ENCODE peak calls at places on chromosomes 3 and 15, in nine cellular contexts. T, L, D, R, V, C, K, Y and O are unnamed samples.

GRCh38 chr3:128432301-128432897 is 34.3 kb downstream of the DNAJB8 start:
- DNase-seq in T (no peak), L (peak), D (no peak), R (no peak), V (no peak), C (no peak), K (no peak), Y (no peak), O (peak)

GRCh38 chr3:188742755-188743549 is 428.8 kb upstream of the TPRG1 start:
- DNase-seq in T (no peak), L (no peak), D (no peak), R (no peak), V (no peak), C (no peak), K (no peak), Y (no peak), O (no peak)

GRCh38 chr3:14482271-14482721 is 57.8 kb downstream of the GRIP2 start:
- DNase-seq in T (no peak), L (no peak), D (no peak), R (peak), V (no peak), C (peak), K (no peak), Y (no peak), O (no peak)

GRCh38 chr3:34727700-34728099 is 911.6 kb upstream of the ARPP21 start:
- DNase-seq in T (no peak), L (no peak), D (no peak), R (no peak), V (no peak), C (no peak), K (no peak), Y (no peak), O (no peak)

GRCh38 chr15:68449389-68449788 is 17.4 kb upstream of the ITGA11 start:
- DNase-seq in T (no peak), L (no peak), D (no peak), R (no peak), V (no peak), C (no peak), K (no peak), Y (no peak), O (no peak)

GRCh38 chr15:57503051-57503702 is 88.5 kb upstream of the MYZAP start:
- DNase-seq in T (no peak), L (no peak), D (no peak), R (no peak), V (no peak), C (no peak), K (no peak), Y (no peak), O (peak)

GRCh38 chr15:66560856-66561525 is 4.8 kb downstream of the LCTL start:
- DNase-seq in T (no peak), L (no peak), D (no peak), R (no peak), V (no peak), C (no peak), K (no peak), Y (no peak), O (no peak)

GRCh38 chr3:81097894-81098293 is 663.6 kb downstream of the GBE1 start:
- DNase-seq in T (no peak), L (no peak), D (no peak), R (no peak), V (no peak), C (no peak), K (no peak), Y (no peak), O (no peak)

GRCh38 chr3:138442433-138442832 is 8.0 kb downstream of the ESYT3 start:
- DNase-seq in T (peak), L (no peak), D (no peak), R (no peak), V (no peak), C (peak), K (peak), Y (no peak), O (peak)

GRCh38 chr3:148008591-148008990 is 599.4 kb downstream of the ZIC1 start:
- DNase-seq in T (no peak), L (no peak), D (no peak), R (no peak), V (no peak), C (no peak), K (no peak), Y (no peak), O (no peak)

GRCh38 chr15:67824157-67824899 is 981 bp upstream of the SKOR1 start:
- DNase-seq in T (no peak), L (peak), D (peak), R (no peak), V (no peak), C (no peak), K (no peak), Y (no peak), O (peak)

GRCh38 chr15:58274885-58275284 is 136.7 kb downstream of the AQP9 start:
- DNase-seq in T (no peak), L (no peak), D (no peak), R (no peak), V (no peak), C (no peak), K (no peak), Y (no peak), O (no peak)

GRCh38 chr3:78978037-78978436 is 789.8 kb downstream of the ROBO1 start:
- DNase-seq in T (peak), L (no peak), D (no peak), R (no peak), V (no peak), C (no peak), K (no peak), Y (no peak), O (no peak)

GRCh38 chr15:77974098-77974414 is 103.5 kb downstream of the TBC1D2B start:
- DNase-seq in T (no peak), L (no peak), D (no peak), R (peak), V (no peak), C (peak), K (no peak), Y (no peak), O (peak)

GRCh38 chr3:142999881-143000280 is 1.5 kb upstream of the U2SURP start:
- DNase-seq in T (peak), L (no peak), D (no peak), R (no peak), V (no peak), C (no peak), K (no peak), Y (no peak), O (no peak)

GRCh38 chr3:122233109-122233952 is 49.9 kb downstream of the CASR start:
- DNase-seq in T (no peak), L (no peak), D (peak), R (no peak), V (peak), C (no peak), K (no peak), Y (no peak), O (no peak)

GRCh38 chr3:55203006-55203405 is 275.1 kb upstream of the LRTM1 start:
- DNase-seq in T (no peak), L (no peak), D (no peak), R (no peak), V (no peak), C (no peak), K (peak), Y (no peak), O (peak)

GRCh38 chr15:35439291-35439690 is 106.7 kb downstream of the DPH6 start:
- DNase-seq in T (no peak), L (no peak), D (no peak), R (no peak), V (no peak), C (no peak), K (peak), Y (no peak), O (no peak)

GRCh38 chr3:157479464-157480243 is 23.6 kb downstream of the VEPH1 start:
- DNase-seq in T (no peak), L (no peak), D (no peak), R (no peak), V (no peak), C (no peak), K (no peak), Y (no peak), O (no peak)

GRCh38 chr3:38116471-38117162 is 20.3 kb downstream of the ACAA1 start:
- DNase-seq in T (peak), L (no peak), D (no peak), R (no peak), V (no peak), C (no peak), K (no peak), Y (no peak), O (no peak)